ENCODE peak calls at places on chromosome 21, in five cellular contexts. One of them, this sample, is unnamed.

GRCh38 chr21:43836616-43837015 is 28.4 kb upstream of the AGPAT3 start:
- DNase-seq in stomach: no peak
- DNase-seq in ACHN: no peak
- DNase-seq in neural crest cell: no peak
- DNase-seq in thoracic aorta: no peak
- DNase-seq in this sample: no peak

GRCh38 chr21:38223893-38224540 is 32.8 kb upstream of the KCNJ15 start:
- DNase-seq in stomach: no peak
- DNase-seq in ACHN: peak; percentile 14
- DNase-seq in neural crest cell: no peak
- DNase-seq in thoracic aorta: no peak
- DNase-seq in this sample: no peak

GRCh38 chr21:33019885-33020557 is 5.7 kb upstream of the OLIG2 start:
- DNase-seq in stomach: no peak
- DNase-seq in ACHN: no peak
- DNase-seq in neural crest cell: no peak
- DNase-seq in thoracic aorta: no peak
- DNase-seq in this sample: no peak

GRCh38 chr21:39321424-39321823 is 8.0 kb upstream of the BRWD1 start:
- DNase-seq in stomach: no peak
- DNase-seq in ACHN: no peak
- DNase-seq in neural crest cell: no peak
- DNase-seq in thoracic aorta: no peak
- DNase-seq in this sample: no peak

GRCh38 chr21:34909492-34910292 is 139.4 kb downstream of the RUNX1 start:
- DNase-seq in stomach: no peak
- DNase-seq in ACHN: no peak
- DNase-seq in neural crest cell: no peak
- DNase-seq in thoracic aorta: no peak
- DNase-seq in this sample: no peak

GRCh38 chr21:44353200-44353970 is at the start of gene TRPM2:
- DNase-seq in stomach: peak; percentile 40
- DNase-seq in ACHN: no peak
- DNase-seq in neural crest cell: no peak
- DNase-seq in thoracic aorta: no peak
- DNase-seq in this sample: no peak

GRCh38 chr21:29315155-29315749 is 16.5 kb downstream of the BACH1 start:
- DNase-seq in stomach: no peak
- DNase-seq in ACHN: no peak
- DNase-seq in neural crest cell: no peak
- DNase-seq in thoracic aorta: no peak
- DNase-seq in this sample: no peak

GRCh38 chr21:45362748-45363145 is 42.2 kb upstream of the COL18A1 start:
- DNase-seq in stomach: no peak
- DNase-seq in ACHN: no peak
- DNase-seq in neural crest cell: no peak
- DNase-seq in thoracic aorta: no peak
- DNase-seq in this sample: no peak

GRCh38 chr21:46005081-46005480 is 23.5 kb downstream of the COL6A1 start:
- DNase-seq in stomach: no peak
- DNase-seq in ACHN: no peak
- DNase-seq in neural crest cell: no peak
- DNase-seq in thoracic aorta: no peak
- DNase-seq in this sample: no peak

GRCh38 chr21:34840693-34841092 is 171.9 kb downstream of the CLIC6 start:
- DNase-seq in stomach: no peak
- DNase-seq in ACHN: no peak
- DNase-seq in neural crest cell: no peak
- DNase-seq in thoracic aorta: no peak
- DNase-seq in this sample: no peak